ENCODE peak calls at places on chromosomes 12 and 14, in four cellular contexts. One of them, this sample, is unnamed.

GRCh38 chr12:100987552-100988277 is 193.1 kb downstream of the ANO4 start:
- DNase-seq in IMR-90: peak; percentile 70
- DNase-seq in A549: peak; percentile 24
- DNase-seq in fibroblast of pulmonary artery: peak; percentile 62
- DNase-seq in this sample: peak; percentile 23

GRCh38 chr12:26699237-26699636 is 133.8 kb downstream of the ITPR2 start:
- DNase-seq in IMR-90: peak; percentile 53
- DNase-seq in fibroblast of pulmonary artery: no peak
- DNase-seq in A549: no peak
- DNase-seq in this sample: no peak

GRCh38 chr14:41280745-41281144 is 325.9 kb upstream of the LRFN5 start:
- DNase-seq in A549: peak; percentile 4
- DNase-seq in IMR-90: no peak
- DNase-seq in fibroblast of pulmonary artery: peak; percentile 69
- DNase-seq in this sample: no peak

GRCh38 chr14:104370256-104370870 is 209.2 kb upstream of the C14orf180 start:
- DNase-seq in IMR-90: no peak
- DNase-seq in fibroblast of pulmonary artery: no peak
- DNase-seq in A549: peak; percentile 49
- DNase-seq in this sample: no peak

GRCh38 chr12:1914116-1914911 is 4.1 kb downstream of the CACNA2D4 start:
- DNase-seq in fibroblast of pulmonary artery: no peak
- DNase-seq in A549: no peak
- DNase-seq in IMR-90: no peak
- DNase-seq in this sample: no peak

GRCh38 chr12:50786498-50787231 is 22.8 kb downstream of the ATF1 start:
- DNase-seq in fibroblast of pulmonary artery: peak; percentile 96
- DNase-seq in A549: peak; percentile 99
- DNase-seq in IMR-90: peak; percentile 97
- DNase-seq in this sample: peak; percentile 96

GRCh38 chr14:19902409-19902808 is 18.0 kb upstream of the OR4K5 start:
- DNase-seq in fibroblast of pulmonary artery: no peak
- DNase-seq in IMR-90: no peak
- DNase-seq in A549: no peak
- DNase-seq in this sample: no peak

GRCh38 chr14:75277796-75278421 is 719 bp upstream of the FOS start:
- DNase-seq in A549: no peak
- DNase-seq in IMR-90: peak; percentile 59
- DNase-seq in fibroblast of pulmonary artery: peak; percentile 78
- DNase-seq in this sample: no peak

GRCh38 chr14:96931751-96932150 is 134.6 kb downstream of the VRK1 start:
- DNase-seq in A549: no peak
- DNase-seq in fibroblast of pulmonary artery: no peak
- DNase-seq in IMR-90: no peak
- DNase-seq in this sample: no peak

GRCh38 chr14:63555572-63555971 is 12.4 kb upstream of the PPP2R5E start:
- DNase-seq in fibroblast of pulmonary artery: no peak
- DNase-seq in A549: no peak
- DNase-seq in IMR-90: no peak
- DNase-seq in this sample: no peak

GRCh38 chr12:122793685-122794106 is 19.3 kb downstream of the CCDC62 start:
- DNase-seq in A549: peak; percentile 73
- DNase-seq in fibroblast of pulmonary artery: peak; percentile 78
- DNase-seq in IMR-90: peak; percentile 69
- DNase-seq in this sample: peak; percentile 56

GRCh38 chr14:68621400-68622365 is 171.2 kb downstream of the ZFP36L1 start:
- DNase-seq in A549: no peak
- DNase-seq in IMR-90: peak; percentile 79
- DNase-seq in fibroblast of pulmonary artery: peak; percentile 80
- DNase-seq in this sample: peak; percentile 72

GRCh38 chr12:15164997-15165659 is 56.1 kb downstream of the RERG start:
- DNase-seq in fibroblast of pulmonary artery: peak; percentile 23
- DNase-seq in A549: peak; percentile 4
- DNase-seq in IMR-90: no peak
- DNase-seq in this sample: no peak

GRCh38 chr14:51219473-51220448 is 20.3 kb upstream of the TMX1 start:
- DNase-seq in A549: peak; percentile 50
- DNase-seq in fibroblast of pulmonary artery: peak; percentile 66
- DNase-seq in IMR-90: peak; percentile 54
- DNase-seq in this sample: no peak

GRCh38 chr12:104212516-104212915 is 3.1 kb upstream of the TXNRD1 start:
- DNase-seq in fibroblast of pulmonary artery: no peak
- DNase-seq in A549: no peak
- DNase-seq in IMR-90: peak; percentile 41
- DNase-seq in this sample: no peak

GRCh38 chr12:2372178-2372577 is 319.4 kb downstream of the CACNA1C start:
- DNase-seq in IMR-90: no peak
- DNase-seq in A549: no peak
- DNase-seq in fibroblast of pulmonary artery: no peak
- DNase-seq in this sample: no peak

GRCh38 chr14:38297681-38298080 is 41.8 kb upstream of the CLEC14A start:
- DNase-seq in IMR-90: peak; percentile 71
- DNase-seq in fibroblast of pulmonary artery: peak; percentile 89
- DNase-seq in A549: no peak
- DNase-seq in this sample: peak; percentile 8

GRCh38 chr14:104139460-104140212 is 1.2 kb downstream of the KIF26A start:
- DNase-seq in IMR-90: no peak
- DNase-seq in A549: no peak
- DNase-seq in fibroblast of pulmonary artery: no peak
- DNase-seq in this sample: no peak

GRCh38 chr12:102948941-102949352 is 8.5 kb upstream of the ASCL1 start:
- DNase-seq in fibroblast of pulmonary artery: peak; percentile 54
- DNase-seq in A549: peak; percentile 46
- DNase-seq in IMR-90: peak; percentile 37
- DNase-seq in this sample: no peak

GRCh38 chr14:74892745-74893144 is 11.0 kb downstream of the DLST start:
- DNase-seq in fibroblast of pulmonary artery: no peak
- DNase-seq in IMR-90: no peak
- DNase-seq in A549: no peak
- DNase-seq in this sample: no peak

GRCh38 chr14:81446279-81447007 is 46.3 kb upstream of the STON2 start:
- DNase-seq in IMR-90: no peak
- DNase-seq in A549: no peak
- DNase-seq in fibroblast of pulmonary artery: no peak
- DNase-seq in this sample: no peak

GRCh38 chr12:69789351-69789750 is 35.7 kb upstream of the MYRFL start:
- DNase-seq in IMR-90: no peak
- DNase-seq in fibroblast of pulmonary artery: no peak
- DNase-seq in A549: no peak
- DNase-seq in this sample: no peak

DNA sequence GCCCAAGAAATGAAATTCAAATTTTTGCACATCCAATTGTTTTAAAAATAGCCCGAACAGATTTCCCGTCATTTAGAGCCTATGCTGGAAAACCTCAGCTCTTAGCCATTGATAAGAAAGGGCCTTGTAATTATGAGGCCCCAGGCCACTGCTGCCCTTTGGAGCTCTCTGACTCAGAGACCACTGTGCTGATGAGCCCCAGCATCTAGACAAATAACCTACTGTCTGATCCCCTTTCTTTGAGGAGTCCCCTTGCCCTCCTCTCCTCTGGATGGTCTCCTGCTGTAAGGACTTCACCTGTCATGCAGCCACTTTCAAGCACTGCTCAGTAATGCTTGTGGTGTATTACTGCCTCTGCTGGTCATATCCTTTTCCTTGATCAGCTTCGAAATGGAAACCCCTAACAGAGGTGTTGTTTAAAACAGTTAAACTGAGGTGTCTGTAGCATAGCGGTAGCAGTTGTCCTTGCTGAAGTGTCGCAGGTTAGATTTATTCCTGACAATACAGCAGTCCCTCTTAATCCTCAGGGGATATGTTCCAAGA is 159.9 kb upstream of the SRRM4 start:
- DNase-seq in A549: no peak
- DNase-seq in IMR-90: no peak
- DNase-seq in fibroblast of pulmonary artery: no peak
- DNase-seq in this sample: no peak
- TF ChIP-seq CTCF in A549: no peak
- TF ChIP-seq CTCF in IMR-90: no peak
- TF ChIP-seq CTCF in fibroblast of pulmonary artery: no peak
- TF ChIP-seq CTCF in this sample: no peak

DNA sequence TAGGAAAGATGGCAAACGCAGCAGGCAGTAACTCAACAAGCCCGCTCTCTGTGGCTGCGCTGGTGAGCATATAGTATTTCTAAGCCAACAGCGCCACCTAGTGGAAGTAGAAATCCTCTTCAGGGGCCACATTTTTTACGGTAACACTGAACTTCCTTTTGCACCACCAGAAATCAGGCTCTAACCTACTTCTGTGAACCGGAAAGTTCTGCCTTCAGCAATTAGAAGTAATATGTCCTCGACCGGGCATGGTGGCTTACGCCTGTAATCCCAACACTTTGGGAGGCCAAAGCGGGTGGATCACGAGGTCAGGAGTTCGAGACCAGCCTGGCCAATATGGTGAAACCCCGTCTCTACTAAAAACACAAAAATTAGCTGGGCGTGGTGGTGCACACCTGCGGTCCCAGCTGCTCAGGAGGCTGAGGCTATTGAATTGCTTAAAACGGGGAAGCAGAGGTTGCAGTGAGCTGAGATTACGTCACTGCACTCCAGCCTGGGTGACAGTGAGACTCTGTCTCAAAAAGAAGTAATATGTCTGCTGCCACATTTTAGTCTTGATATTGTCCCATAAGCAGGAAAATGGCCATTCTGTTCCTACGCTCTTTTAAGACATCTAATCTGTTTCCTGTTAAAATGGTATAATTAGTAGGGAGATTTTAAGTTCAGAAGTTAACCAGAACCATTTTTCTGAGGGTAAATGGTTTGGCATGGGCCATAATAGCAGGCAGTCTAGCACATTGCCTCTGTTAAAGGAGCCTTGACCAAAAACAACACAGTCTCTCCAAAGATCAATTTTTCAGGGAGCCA is 26.7 kb downstream of the APOBEC1 start:
- DNase-seq in fibroblast of pulmonary artery: peak; percentile 87
- DNase-seq in A549: peak; percentile 83
- DNase-seq in IMR-90: peak; percentile 76
- DNase-seq in this sample: peak; percentile 74
- TF ChIP-seq CTCF in fibroblast of pulmonary artery: peak; percentile 68
- TF ChIP-seq CTCF in A549: peak; percentile 91
- TF ChIP-seq CTCF in IMR-90: peak; percentile 94
- TF ChIP-seq CTCF in this sample: peak; percentile 97

GRCh38 chr12:94874086-94874985 is 129.2 kb downstream of the NDUFA12 start:
- DNase-seq in A549: no peak
- DNase-seq in fibroblast of pulmonary artery: no peak
- DNase-seq in IMR-90: no peak
- DNase-seq in this sample: no peak

GRCh38 chr12:94874986-94875312 is 128.5 kb downstream of the NDUFA12 start:
- DNase-seq in fibroblast of pulmonary artery: no peak
- DNase-seq in IMR-90: no peak
- DNase-seq in A549: no peak
- DNase-seq in this sample: no peak

GRCh38 chr12:94873368-94874085 is 130.0 kb downstream of the NDUFA12 start:
- DNase-seq in IMR-90: no peak
- DNase-seq in fibroblast of pulmonary artery: no peak
- DNase-seq in A549: no peak
- DNase-seq in this sample: no peak

GRCh38 chr12:94872671-94873367 is 130.7 kb downstream of the NDUFA12 start:
- DNase-seq in A549: no peak
- DNase-seq in IMR-90: no peak
- DNase-seq in fibroblast of pulmonary artery: no peak
- DNase-seq in this sample: no peak

DNA sequence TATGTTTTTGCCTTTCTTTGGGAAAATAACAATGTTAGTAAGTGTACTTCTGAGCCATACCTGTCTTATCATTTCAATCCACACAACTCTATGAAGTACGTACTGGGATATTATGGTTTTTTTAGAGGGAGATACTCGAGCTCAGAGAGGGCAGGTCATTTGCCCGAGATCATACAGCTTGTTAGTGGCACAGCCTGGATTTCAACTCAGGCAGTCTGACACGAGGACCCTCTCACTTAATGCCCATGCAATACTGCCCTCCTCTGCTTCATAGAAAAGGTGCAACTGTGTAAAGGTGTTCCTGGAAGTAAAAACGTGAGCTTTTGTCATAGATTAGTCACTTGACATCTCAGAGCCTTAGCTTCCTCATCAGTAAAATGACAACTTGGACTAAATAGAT is 128.0 kb downstream of the NDUFA12 start:
- DNase-seq in fibroblast of pulmonary artery: peak; percentile 17
- DNase-seq in A549: peak; percentile 69
- DNase-seq in IMR-90: no peak
- DNase-seq in this sample: no peak
- TF ChIP-seq CTCF in fibroblast of pulmonary artery: peak; percentile 18
- TF ChIP-seq CTCF in A549: peak; percentile 43
- TF ChIP-seq CTCF in IMR-90: no peak
- TF ChIP-seq CTCF in this sample: no peak

GRCh38 chr12:20798561-20798960 is 11.9 kb upstream of the SLCO1B3 start:
- DNase-seq in fibroblast of pulmonary artery: peak; percentile 31
- DNase-seq in IMR-90: no peak
- DNase-seq in A549: peak; percentile 37
- DNase-seq in this sample: no peak
- TF ChIP-seq CTCF in fibroblast of pulmonary artery: no peak
- TF ChIP-seq CTCF in IMR-90: no peak
- TF ChIP-seq CTCF in A549: peak; percentile 54
- TF ChIP-seq CTCF in this sample: no peak

GRCh38 chr12:98955284-98955683 is 310.2 kb downstream of the APAF1 start:
- DNase-seq in fibroblast of pulmonary artery: peak; percentile 5
- DNase-seq in A549: peak; percentile 52
- DNase-seq in IMR-90: peak; percentile 2
- DNase-seq in this sample: no peak
- TF ChIP-seq CTCF in fibroblast of pulmonary artery: peak; percentile 21
- TF ChIP-seq CTCF in A549: peak; percentile 30
- TF ChIP-seq CTCF in IMR-90: peak; percentile 13
- TF ChIP-seq CTCF in this sample: peak; percentile 33

GRCh38 chr12:23566133-23566532 is 383.3 kb downstream of the SOX5 start:
- DNase-seq in IMR-90: no peak
- DNase-seq in fibroblast of pulmonary artery: no peak
- DNase-seq in A549: no peak
- DNase-seq in this sample: no peak
- TF ChIP-seq CTCF in IMR-90: no peak
- TF ChIP-seq CTCF in fibroblast of pulmonary artery: no peak
- TF ChIP-seq CTCF in A549: no peak
- TF ChIP-seq CTCF in this sample: no peak

This sample was measured in HFFc6.